ENCODE peak calls at places on chromosomes 12 and 14, in nine cellular contexts. One of them, this sample, is unnamed.

GRCh38 chr12:15732341-15733061 is 56.7 kb downstream of the EPS8 start:
- DNase-seq in GOT3: no peak
- DNase-seq in breast epithelium: no peak
- DNase-seq in endodermal cell: no peak
- DNase-seq in omental fat pad: no peak
- DNase-seq in T-cell: no peak
- DNase-seq in stimulated activated CD4-positive, alpha-beta T cell treated with anti-CD3 and anti-CD28 coated beads, Interleukin-1b, Interleukin-23, amount 100 ng/mL, for 4 hours: no peak
- DNase-seq in SK-N-DZ: no peak
- DNase-seq in AG09309: no peak
- DNase-seq in this sample: no peak

GRCh38 chr12:49552014-49552413 is 13.2 kb downstream of the KCNH3 start:
- DNase-seq in T-cell: no peak
- DNase-seq in AG09309: no peak
- DNase-seq in breast epithelium: peak
- DNase-seq in GOT3: no peak
- DNase-seq in SK-N-DZ: no peak
- DNase-seq in endodermal cell: no peak
- DNase-seq in omental fat pad: no peak
- DNase-seq in stimulated activated CD4-positive, alpha-beta T cell treated with anti-CD3 and anti-CD28 coated beads, Interleukin-1b, Interleukin-23, amount 100 ng/mL, for 4 hours: no peak
- DNase-seq in this sample: no peak

GRCh38 chr12:34205401-34205800 is 183.1 kb downstream of the ALG10 start:
- DNase-seq in GOT3: no peak
- DNase-seq in T-cell: no peak
- DNase-seq in omental fat pad: no peak
- DNase-seq in endodermal cell: no peak
- DNase-seq in breast epithelium: no peak
- DNase-seq in stimulated activated CD4-positive, alpha-beta T cell treated with anti-CD3 and anti-CD28 coated beads, Interleukin-1b, Interleukin-23, amount 100 ng/mL, for 4 hours: no peak
- DNase-seq in AG09309: no peak
- DNase-seq in SK-N-DZ: no peak
- DNase-seq in this sample: no peak

GRCh38 chr14:71739273-71739990 is 192.8 kb upstream of the RGS6 start:
- DNase-seq in endodermal cell: no peak
- DNase-seq in AG09309: no peak
- DNase-seq in T-cell: no peak
- DNase-seq in GOT3: no peak
- DNase-seq in stimulated activated CD4-positive, alpha-beta T cell treated with anti-CD3 and anti-CD28 coated beads, Interleukin-1b, Interleukin-23, amount 100 ng/mL, for 4 hours: no peak
- DNase-seq in breast epithelium: no peak
- DNase-seq in SK-N-DZ: no peak
- DNase-seq in omental fat pad: no peak
- DNase-seq in this sample: no peak

GRCh38 chr12:27193854-27194544 is 50.1 kb upstream of the STK38L start:
- DNase-seq in endodermal cell: peak
- DNase-seq in AG09309: no peak
- DNase-seq in GOT3: no peak
- DNase-seq in stimulated activated CD4-positive, alpha-beta T cell treated with anti-CD3 and anti-CD28 coated beads, Interleukin-1b, Interleukin-23, amount 100 ng/mL, for 4 hours: no peak
- DNase-seq in breast epithelium: peak
- DNase-seq in SK-N-DZ: peak
- DNase-seq in omental fat pad: no peak
- DNase-seq in T-cell: no peak
- DNase-seq in this sample: no peak

GRCh38 chr12:21527451-21528180 is 1.5 kb downstream of the SPX start:
- DNase-seq in SK-N-DZ: peak
- DNase-seq in breast epithelium: no peak
- DNase-seq in omental fat pad: no peak
- DNase-seq in stimulated activated CD4-positive, alpha-beta T cell treated with anti-CD3 and anti-CD28 coated beads, Interleukin-1b, Interleukin-23, amount 100 ng/mL, for 4 hours: peak
- DNase-seq in AG09309: no peak
- DNase-seq in GOT3: peak
- DNase-seq in endodermal cell: peak
- DNase-seq in T-cell: peak
- DNase-seq in this sample: no peak

GRCh38 chr14:73462078-73462715 is 3.9 kb upstream of the NUMB start:
- DNase-seq in AG09309: no peak
- DNase-seq in SK-N-DZ: no peak
- DNase-seq in breast epithelium: peak
- DNase-seq in stimulated activated CD4-positive, alpha-beta T cell treated with anti-CD3 and anti-CD28 coated beads, Interleukin-1b, Interleukin-23, amount 100 ng/mL, for 4 hours: no peak
- DNase-seq in omental fat pad: no peak
- DNase-seq in GOT3: no peak
- DNase-seq in T-cell: no peak
- DNase-seq in endodermal cell: peak
- DNase-seq in this sample: peak

GRCh38 chr14:99534863-99535262 is 53.7 kb downstream of the CCNK start:
- DNase-seq in omental fat pad: no peak
- DNase-seq in breast epithelium: no peak
- DNase-seq in T-cell: no peak
- DNase-seq in endodermal cell: no peak
- DNase-seq in AG09309: no peak
- DNase-seq in GOT3: no peak
- DNase-seq in stimulated activated CD4-positive, alpha-beta T cell treated with anti-CD3 and anti-CD28 coated beads, Interleukin-1b, Interleukin-23, amount 100 ng/mL, for 4 hours: no peak
- DNase-seq in SK-N-DZ: no peak
- DNase-seq in this sample: no peak

GRCh38 chr12:132907216-132907615 is 19.8 kb upstream of the CHFR start:
- DNase-seq in SK-N-DZ: no peak
- DNase-seq in stimulated activated CD4-positive, alpha-beta T cell treated with anti-CD3 and anti-CD28 coated beads, Interleukin-1b, Interleukin-23, amount 100 ng/mL, for 4 hours: no peak
- DNase-seq in AG09309: no peak
- DNase-seq in GOT3: no peak
- DNase-seq in omental fat pad: no peak
- DNase-seq in T-cell: no peak
- DNase-seq in endodermal cell: peak
- DNase-seq in breast epithelium: no peak
- DNase-seq in this sample: no peak

GRCh38 chr12:120939954-120940353 is 35.8 kb upstream of the SPPL3 start:
- DNase-seq in omental fat pad: no peak
- DNase-seq in GOT3: no peak
- DNase-seq in AG09309: no peak
- DNase-seq in SK-N-DZ: no peak
- DNase-seq in endodermal cell: no peak
- DNase-seq in T-cell: no peak
- DNase-seq in stimulated activated CD4-positive, alpha-beta T cell treated with anti-CD3 and anti-CD28 coated beads, Interleukin-1b, Interleukin-23, amount 100 ng/mL, for 4 hours: no peak
- DNase-seq in breast epithelium: no peak
- DNase-seq in this sample: no peak

GRCh38 chr14:91220581-91221000 is 23.9 kb downstream of the GPR68 start:
- DNase-seq in stimulated activated CD4-positive, alpha-beta T cell treated with anti-CD3 and anti-CD28 coated beads, Interleukin-1b, Interleukin-23, amount 100 ng/mL, for 4 hours: no peak
- DNase-seq in AG09309: no peak
- DNase-seq in endodermal cell: no peak
- DNase-seq in omental fat pad: no peak
- DNase-seq in SK-N-DZ: no peak
- DNase-seq in T-cell: no peak
- DNase-seq in GOT3: no peak
- DNase-seq in breast epithelium: no peak
- DNase-seq in this sample: no peak

GRCh38 chr12:104682790-104683279 is 226.1 kb downstream of the CHST11 start:
- DNase-seq in SK-N-DZ: no peak
- DNase-seq in GOT3: no peak
- DNase-seq in AG09309: no peak
- DNase-seq in T-cell: peak
- DNase-seq in omental fat pad: no peak
- DNase-seq in breast epithelium: no peak
- DNase-seq in stimulated activated CD4-positive, alpha-beta T cell treated with anti-CD3 and anti-CD28 coated beads, Interleukin-1b, Interleukin-23, amount 100 ng/mL, for 4 hours: peak
- DNase-seq in endodermal cell: peak
- DNase-seq in this sample: peak

GRCh38 chr14:73719791-73720190 is 5.6 kb upstream of the PNMA1 start:
- DNase-seq in endodermal cell: no peak
- DNase-seq in SK-N-DZ: no peak
- DNase-seq in stimulated activated CD4-positive, alpha-beta T cell treated with anti-CD3 and anti-CD28 coated beads, Interleukin-1b, Interleukin-23, amount 100 ng/mL, for 4 hours: no peak
- DNase-seq in T-cell: no peak
- DNase-seq in omental fat pad: no peak
- DNase-seq in breast epithelium: no peak
- DNase-seq in AG09309: no peak
- DNase-seq in GOT3: no peak
- DNase-seq in this sample: no peak

GRCh38 chr14:59283380-59283779 is 94.9 kb downstream of the DAAM1 start:
- DNase-seq in endodermal cell: no peak
- DNase-seq in SK-N-DZ: no peak
- DNase-seq in AG09309: peak
- DNase-seq in stimulated activated CD4-positive, alpha-beta T cell treated with anti-CD3 and anti-CD28 coated beads, Interleukin-1b, Interleukin-23, amount 100 ng/mL, for 4 hours: no peak
- DNase-seq in T-cell: no peak
- DNase-seq in GOT3: no peak
- DNase-seq in breast epithelium: no peak
- DNase-seq in omental fat pad: no peak
- DNase-seq in this sample: no peak

GRCh38 chr12:31590730-31591307 is at the start of gene DENND5B:
- DNase-seq in stimulated activated CD4-positive, alpha-beta T cell treated with anti-CD3 and anti-CD28 coated beads, Interleukin-1b, Interleukin-23, amount 100 ng/mL, for 4 hours: no peak
- DNase-seq in SK-N-DZ: peak
- DNase-seq in breast epithelium: peak
- DNase-seq in endodermal cell: peak
- DNase-seq in GOT3: peak
- DNase-seq in T-cell: no peak
- DNase-seq in AG09309: no peak
- DNase-seq in omental fat pad: peak
- DNase-seq in this sample: peak

GRCh38 chr14:102878174-102878969 is 44.1 kb upstream of the AMN start:
- DNase-seq in GOT3: no peak
- DNase-seq in endodermal cell: peak
- DNase-seq in omental fat pad: no peak
- DNase-seq in breast epithelium: no peak
- DNase-seq in SK-N-DZ: no peak
- DNase-seq in stimulated activated CD4-positive, alpha-beta T cell treated with anti-CD3 and anti-CD28 coated beads, Interleukin-1b, Interleukin-23, amount 100 ng/mL, for 4 hours: no peak
- DNase-seq in T-cell: no peak
- DNase-seq in AG09309: no peak
- DNase-seq in this sample: no peak

GRCh38 chr14:55843718-55844403 is 263.9 kb downstream of the KTN1 start:
- DNase-seq in breast epithelium: no peak
- DNase-seq in stimulated activated CD4-positive, alpha-beta T cell treated with anti-CD3 and anti-CD28 coated beads, Interleukin-1b, Interleukin-23, amount 100 ng/mL, for 4 hours: no peak
- DNase-seq in GOT3: no peak
- DNase-seq in endodermal cell: no peak
- DNase-seq in T-cell: no peak
- DNase-seq in AG09309: no peak
- DNase-seq in omental fat pad: no peak
- DNase-seq in SK-N-DZ: no peak
- DNase-seq in this sample: no peak

GRCh38 chr14:53537421-53538315 is 384.5 kb upstream of the DDHD1 start:
- DNase-seq in AG09309: no peak
- DNase-seq in T-cell: no peak
- DNase-seq in breast epithelium: no peak
- DNase-seq in endodermal cell: peak
- DNase-seq in omental fat pad: no peak
- DNase-seq in stimulated activated CD4-positive, alpha-beta T cell treated with anti-CD3 and anti-CD28 coated beads, Interleukin-1b, Interleukin-23, amount 100 ng/mL, for 4 hours: no peak
- DNase-seq in GOT3: no peak
- DNase-seq in SK-N-DZ: no peak
- DNase-seq in this sample: no peak

GRCh38 chr12:22312336-22312735 is 22.2 kb downstream of the ST8SIA1 start:
- DNase-seq in SK-N-DZ: no peak
- DNase-seq in T-cell: no peak
- DNase-seq in AG09309: no peak
- DNase-seq in GOT3: no peak
- DNase-seq in stimulated activated CD4-positive, alpha-beta T cell treated with anti-CD3 and anti-CD28 coated beads, Interleukin-1b, Interleukin-23, amount 100 ng/mL, for 4 hours: no peak
- DNase-seq in endodermal cell: no peak
- DNase-seq in breast epithelium: peak
- DNase-seq in omental fat pad: no peak
- DNase-seq in this sample: no peak

GRCh38 chr14:58656671-58657411 is 19.1 kb downstream of the DACT1 start:
- DNase-seq in GOT3: no peak
- DNase-seq in T-cell: no peak
- DNase-seq in omental fat pad: no peak
- DNase-seq in AG09309: no peak
- DNase-seq in SK-N-DZ: no peak
- DNase-seq in stimulated activated CD4-positive, alpha-beta T cell treated with anti-CD3 and anti-CD28 coated beads, Interleukin-1b, Interleukin-23, amount 100 ng/mL, for 4 hours: no peak
- DNase-seq in breast epithelium: no peak
- DNase-seq in endodermal cell: no peak
- DNase-seq in this sample: no peak

GRCh38 chr14:96559571-96559970 is 57.4 kb downstream of the PAPOLA start:
- DNase-seq in endodermal cell: no peak
- DNase-seq in AG09309: no peak
- DNase-seq in stimulated activated CD4-positive, alpha-beta T cell treated with anti-CD3 and anti-CD28 coated beads, Interleukin-1b, Interleukin-23, amount 100 ng/mL, for 4 hours: no peak
- DNase-seq in omental fat pad: no peak
- DNase-seq in GOT3: no peak
- DNase-seq in breast epithelium: no peak
- DNase-seq in T-cell: no peak
- DNase-seq in SK-N-DZ: no peak
- DNase-seq in this sample: no peak

GRCh38 chr14:101562659-101563351 is 1.5 kb downstream of the DIO3 start:
- DNase-seq in SK-N-DZ: no peak
- DNase-seq in stimulated activated CD4-positive, alpha-beta T cell treated with anti-CD3 and anti-CD28 coated beads, Interleukin-1b, Interleukin-23, amount 100 ng/mL, for 4 hours: no peak
- DNase-seq in AG09309: no peak
- DNase-seq in breast epithelium: no peak
- DNase-seq in T-cell: no peak
- DNase-seq in omental fat pad: no peak
- DNase-seq in endodermal cell: no peak
- DNase-seq in GOT3: no peak
- DNase-seq in this sample: no peak

GRCh38 chr12:68221497-68221896 is 4.1 kb downstream of the IL26 start:
- DNase-seq in AG09309: no peak
- DNase-seq in omental fat pad: no peak
- DNase-seq in GOT3: no peak
- DNase-seq in endodermal cell: no peak
- DNase-seq in breast epithelium: no peak
- DNase-seq in SK-N-DZ: no peak
- DNase-seq in stimulated activated CD4-positive, alpha-beta T cell treated with anti-CD3 and anti-CD28 coated beads, Interleukin-1b, Interleukin-23, amount 100 ng/mL, for 4 hours: no peak
- DNase-seq in T-cell: no peak
- DNase-seq in this sample: no peak

GRCh38 chr14:71588028-71588427 is 344.2 kb upstream of the RGS6 start:
- DNase-seq in breast epithelium: no peak
- DNase-seq in endodermal cell: no peak
- DNase-seq in T-cell: no peak
- DNase-seq in SK-N-DZ: no peak
- DNase-seq in omental fat pad: no peak
- DNase-seq in GOT3: no peak
- DNase-seq in AG09309: peak
- DNase-seq in stimulated activated CD4-positive, alpha-beta T cell treated with anti-CD3 and anti-CD28 coated beads, Interleukin-1b, Interleukin-23, amount 100 ng/mL, for 4 hours: no peak
- DNase-seq in this sample: no peak

GRCh38 chr12:57765698-57766463 is 997 bp downstream of the CYP27B1 start:
- DNase-seq in endodermal cell: peak
- DNase-seq in GOT3: peak
- DNase-seq in T-cell: no peak
- DNase-seq in breast epithelium: no peak
- DNase-seq in omental fat pad: no peak
- DNase-seq in AG09309: no peak
- DNase-seq in SK-N-DZ: no peak
- DNase-seq in stimulated activated CD4-positive, alpha-beta T cell treated with anti-CD3 and anti-CD28 coated beads, Interleukin-1b, Interleukin-23, amount 100 ng/mL, for 4 hours: no peak
- DNase-seq in this sample: no peak

GRCh38 chr12:47741340-47741703 is 16.0 kb upstream of the ENDOU start:
- DNase-seq in SK-N-DZ: no peak
- DNase-seq in GOT3: no peak
- DNase-seq in breast epithelium: peak
- DNase-seq in T-cell: peak
- DNase-seq in stimulated activated CD4-positive, alpha-beta T cell treated with anti-CD3 and anti-CD28 coated beads, Interleukin-1b, Interleukin-23, amount 100 ng/mL, for 4 hours: peak
- DNase-seq in AG09309: no peak
- DNase-seq in omental fat pad: peak
- DNase-seq in endodermal cell: no peak
- DNase-seq in this sample: peak

GRCh38 chr12:116880817-116881324 is 370 bp downstream of the HRK start:
- DNase-seq in omental fat pad: no peak
- DNase-seq in SK-N-DZ: peak
- DNase-seq in AG09309: no peak
- DNase-seq in breast epithelium: no peak
- DNase-seq in T-cell: no peak
- DNase-seq in endodermal cell: peak
- DNase-seq in stimulated activated CD4-positive, alpha-beta T cell treated with anti-CD3 and anti-CD28 coated beads, Interleukin-1b, Interleukin-23, amount 100 ng/mL, for 4 hours: no peak
- DNase-seq in GOT3: no peak
- DNase-seq in this sample: no peak

GRCh38 chr14:74510211-74510931 is 16.8 kb downstream of the ISCA2 start:
- DNase-seq in stimulated activated CD4-positive, alpha-beta T cell treated with anti-CD3 and anti-CD28 coated beads, Interleukin-1b, Interleukin-23, amount 100 ng/mL, for 4 hours: no peak
- DNase-seq in breast epithelium: no peak
- DNase-seq in omental fat pad: no peak
- DNase-seq in SK-N-DZ: no peak
- DNase-seq in T-cell: no peak
- DNase-seq in endodermal cell: peak
- DNase-seq in AG09309: no peak
- DNase-seq in GOT3: no peak
- DNase-seq in this sample: peak

GRCh38 chr12:5047094-5047493 is 3.4 kb downstream of the KCNA5 start:
- DNase-seq in stimulated activated CD4-positive, alpha-beta T cell treated with anti-CD3 and anti-CD28 coated beads, Interleukin-1b, Interleukin-23, amount 100 ng/mL, for 4 hours: no peak
- DNase-seq in AG09309: no peak
- DNase-seq in SK-N-DZ: no peak
- DNase-seq in GOT3: no peak
- DNase-seq in breast epithelium: no peak
- DNase-seq in T-cell: no peak
- DNase-seq in omental fat pad: no peak
- DNase-seq in endodermal cell: peak
- DNase-seq in this sample: no peak

GRCh38 chr12:112261559-112261958 is 120.7 kb downstream of the HECTD4 start:
- DNase-seq in omental fat pad: no peak
- DNase-seq in SK-N-DZ: no peak
- DNase-seq in endodermal cell: peak
- DNase-seq in AG09309: no peak
- DNase-seq in stimulated activated CD4-positive, alpha-beta T cell treated with anti-CD3 and anti-CD28 coated beads, Interleukin-1b, Interleukin-23, amount 100 ng/mL, for 4 hours: no peak
- DNase-seq in breast epithelium: no peak
- DNase-seq in T-cell: no peak
- DNase-seq in GOT3: no peak
- DNase-seq in this sample: no peak

GRCh38 chr12:53499261-53500118 is at the start of gene MAP3K12:
- DNase-seq in stimulated activated CD4-positive, alpha-beta T cell treated with anti-CD3 and anti-CD28 coated beads, Interleukin-1b, Interleukin-23, amount 100 ng/mL, for 4 hours: peak
- DNase-seq in breast epithelium: peak
- DNase-seq in AG09309: no peak
- DNase-seq in omental fat pad: no peak
- DNase-seq in T-cell: peak
- DNase-seq in SK-N-DZ: peak
- DNase-seq in endodermal cell: peak
- DNase-seq in GOT3: peak
- DNase-seq in this sample: peak